ENCODE peak calls at places on chromosomes 13 and 19, in seven cellular contexts. One of them, this sample, is unnamed.

GRCh38 chr13:113729329-113730019 is 29.6 kb upstream of the TMEM255B start:
- DNase-seq in neuronal stem cell: no peak
- DNase-seq in mesendoderm: no peak
- DNase-seq in H9: no peak
- DNase-seq in H1: no peak
- DNase-seq in trophoblast cell: no peak
- DNase-seq in mesenchymal stem cell: no peak
- DNase-seq in this sample: no peak

GRCh38 chr19:3508771-3509535 is 2.8 kb downstream of the FZR1 start:
- DNase-seq in neuronal stem cell: no peak
- DNase-seq in mesenchymal stem cell: no peak
- DNase-seq in H9: no peak
- DNase-seq in mesendoderm: no peak
- DNase-seq in H1: no peak
- DNase-seq in trophoblast cell: no peak
- DNase-seq in this sample: peak; percentile 30

GRCh38 chr13:109156181-109156935 is 526.9 kb downstream of the MYO16 start:
- DNase-seq in trophoblast cell: peak; percentile 93
- DNase-seq in neuronal stem cell: no peak
- DNase-seq in H9: no peak
- DNase-seq in mesenchymal stem cell: peak; percentile 85
- DNase-seq in mesendoderm: peak; percentile 55
- DNase-seq in H1: no peak
- DNase-seq in this sample: peak; percentile 86

GRCh38 chr13:26784704-26785639 is 24.4 kb upstream of the GPR12 start:
- DNase-seq in trophoblast cell: no peak
- DNase-seq in mesendoderm: peak; percentile 16
- DNase-seq in H9: peak; percentile 62
- DNase-seq in mesenchymal stem cell: no peak
- DNase-seq in neuronal stem cell: no peak
- DNase-seq in H1: peak; percentile 68
- DNase-seq in this sample: no peak

GRCh38 chr13:90447735-90448103 is 899.8 kb upstream of the MIR17HG start:
- DNase-seq in neuronal stem cell: no peak
- DNase-seq in H9: no peak
- DNase-seq in H1: no peak
- DNase-seq in trophoblast cell: peak; percentile 54
- DNase-seq in mesendoderm: peak; percentile 91
- DNase-seq in mesenchymal stem cell: peak; percentile 52
- DNase-seq in this sample: peak; percentile 63

GRCh38 chr19:45468803-45469131 is 971 bp downstream of the FOSB start:
- DNase-seq in H1: no peak
- DNase-seq in trophoblast cell: no peak
- DNase-seq in H9: no peak
- DNase-seq in mesendoderm: no peak
- DNase-seq in neuronal stem cell: no peak
- DNase-seq in mesenchymal stem cell: no peak
- DNase-seq in this sample: no peak

GRCh38 chr19:12868540-12869112 is 12.6 kb downstream of the DNASE2 start:
- DNase-seq in trophoblast cell: no peak
- DNase-seq in H1: peak; percentile 76
- DNase-seq in H9: peak; percentile 71
- DNase-seq in neuronal stem cell: no peak
- DNase-seq in mesendoderm: peak; percentile 69
- DNase-seq in mesenchymal stem cell: no peak
- DNase-seq in this sample: no peak

GRCh38 chr19:8367327-8368001 is 3.5 kb downstream of the ANGPTL4 start:
- DNase-seq in H9: peak; percentile 86
- DNase-seq in mesendoderm: peak; percentile 85
- DNase-seq in H1: peak; percentile 61
- DNase-seq in trophoblast cell: peak; percentile 98
- DNase-seq in neuronal stem cell: peak; percentile 33
- DNase-seq in mesenchymal stem cell: peak; percentile 99
- DNase-seq in this sample: peak; percentile 98

GRCh38 chr13:71087432-71087831 is 779.6 kb downstream of the DACH1 start:
- DNase-seq in H1: no peak
- DNase-seq in mesendoderm: no peak
- DNase-seq in trophoblast cell: no peak
- DNase-seq in H9: no peak
- DNase-seq in mesenchymal stem cell: no peak
- DNase-seq in neuronal stem cell: no peak
- DNase-seq in this sample: no peak

GRCh38 chr13:30864352-30865130 is 41.5 kb upstream of the MEDAG start:
- DNase-seq in neuronal stem cell: no peak
- DNase-seq in mesenchymal stem cell: peak; percentile 92
- DNase-seq in trophoblast cell: peak; percentile 71
- DNase-seq in mesendoderm: peak; percentile 78
- DNase-seq in H9: no peak
- DNase-seq in H1: no peak
- DNase-seq in this sample: peak; percentile 98

GRCh38 chr13:29362849-29363604 is 232.5 kb downstream of the SLC7A1 start:
- DNase-seq in trophoblast cell: peak; percentile 75
- DNase-seq in H9: peak; percentile 81
- DNase-seq in neuronal stem cell: peak; percentile 51
- DNase-seq in mesendoderm: peak; percentile 86
- DNase-seq in H1: peak; percentile 62
- DNase-seq in mesenchymal stem cell: peak; percentile 60
- DNase-seq in this sample: peak; percentile 44

GRCh38 chr19:19457691-19458090 is 52.2 kb downstream of the GATAD2A start:
- DNase-seq in mesenchymal stem cell: no peak
- DNase-seq in mesendoderm: no peak
- DNase-seq in H1: no peak
- DNase-seq in trophoblast cell: peak; percentile 12
- DNase-seq in H9: no peak
- DNase-seq in neuronal stem cell: no peak
- DNase-seq in this sample: no peak

GRCh38 chr19:17915940-17916593 is 16.7 kb upstream of the CCDC124 start:
- DNase-seq in H1: no peak
- DNase-seq in neuronal stem cell: no peak
- DNase-seq in mesenchymal stem cell: no peak
- DNase-seq in trophoblast cell: peak; percentile 96
- DNase-seq in H9: no peak
- DNase-seq in mesendoderm: no peak
- DNase-seq in this sample: no peak

GRCh38 chr19:55459950-55460657 is 1.3 kb downstream of the ISOC2 start:
- DNase-seq in H9: no peak
- DNase-seq in neuronal stem cell: no peak
- DNase-seq in mesenchymal stem cell: peak; percentile 73
- DNase-seq in trophoblast cell: peak; percentile 56
- DNase-seq in H1: no peak
- DNase-seq in mesendoderm: no peak
- DNase-seq in this sample: peak; percentile 31

GRCh38 chr19:6568010-6568411 is 22.9 kb downstream of the CD70 start:
- DNase-seq in mesenchymal stem cell: no peak
- DNase-seq in H1: no peak
- DNase-seq in H9: no peak
- DNase-seq in trophoblast cell: peak; percentile 92
- DNase-seq in neuronal stem cell: no peak
- DNase-seq in mesendoderm: no peak
- DNase-seq in this sample: no peak

GRCh38 chr13:46183018-46183940 is 1.3 kb upstream of the LCP1 start:
- DNase-seq in H9: no peak
- DNase-seq in H1: no peak
- DNase-seq in neuronal stem cell: no peak
- DNase-seq in trophoblast cell: no peak
- DNase-seq in mesenchymal stem cell: no peak
- DNase-seq in mesendoderm: no peak
- DNase-seq in this sample: no peak

GRCh38 chr13:37651891-37652290 is 53.3 kb upstream of the POSTN start:
- DNase-seq in mesendoderm: no peak
- DNase-seq in neuronal stem cell: no peak
- DNase-seq in H9: no peak
- DNase-seq in H1: no peak
- DNase-seq in trophoblast cell: no peak
- DNase-seq in mesenchymal stem cell: no peak
- DNase-seq in this sample: no peak

GRCh38 chr19:10852098-10852800 is 4.0 kb downstream of the C19orf38 start:
- DNase-seq in H9: no peak
- DNase-seq in mesenchymal stem cell: peak; percentile 67
- DNase-seq in H1: no peak
- DNase-seq in mesendoderm: peak; percentile 79
- DNase-seq in neuronal stem cell: no peak
- DNase-seq in trophoblast cell: peak; percentile 81
- DNase-seq in this sample: peak; percentile 75

GRCh38 chr13:37869756-37870488 is at the start of gene TRPC4:
- DNase-seq in neuronal stem cell: peak; percentile 61
- DNase-seq in mesendoderm: peak; percentile 91
- DNase-seq in trophoblast cell: peak; percentile 39
- DNase-seq in mesenchymal stem cell: peak; percentile 80
- DNase-seq in H1: peak; percentile 78
- DNase-seq in H9: peak; percentile 84
- DNase-seq in this sample: peak; percentile 59

GRCh38 chr13:30985637-30986205 is 53.3 kb downstream of the TEX26 start:
- DNase-seq in mesendoderm: peak; percentile 67
- DNase-seq in mesenchymal stem cell: peak; percentile 77
- DNase-seq in H9: no peak
- DNase-seq in neuronal stem cell: no peak
- DNase-seq in H1: no peak
- DNase-seq in trophoblast cell: no peak
- DNase-seq in this sample: peak; percentile 79

GRCh38 chr13:57408312-57408711 is 223.2 kb upstream of the PCDH17 start:
- DNase-seq in H1: no peak
- DNase-seq in mesendoderm: no peak
- DNase-seq in mesenchymal stem cell: no peak
- DNase-seq in neuronal stem cell: no peak
- DNase-seq in trophoblast cell: no peak
- DNase-seq in H9: no peak
- DNase-seq in this sample: no peak

GRCh38 chr19:46601318-46602224 is at the start of gene CALM3:
- DNase-seq in H1: no peak
- DNase-seq in mesendoderm: no peak
- DNase-seq in H9: no peak
- DNase-seq in trophoblast cell: no peak
- DNase-seq in mesenchymal stem cell: no peak
- DNase-seq in neuronal stem cell: no peak
- DNase-seq in this sample: no peak

GRCh38 chr19:39334444-39334976 is 1.3 kb downstream of the GMFG start:
- DNase-seq in neuronal stem cell: no peak
- DNase-seq in H1: no peak
- DNase-seq in trophoblast cell: no peak
- DNase-seq in H9: no peak
- DNase-seq in mesendoderm: no peak
- DNase-seq in mesenchymal stem cell: no peak
- DNase-seq in this sample: no peak

DNA sequence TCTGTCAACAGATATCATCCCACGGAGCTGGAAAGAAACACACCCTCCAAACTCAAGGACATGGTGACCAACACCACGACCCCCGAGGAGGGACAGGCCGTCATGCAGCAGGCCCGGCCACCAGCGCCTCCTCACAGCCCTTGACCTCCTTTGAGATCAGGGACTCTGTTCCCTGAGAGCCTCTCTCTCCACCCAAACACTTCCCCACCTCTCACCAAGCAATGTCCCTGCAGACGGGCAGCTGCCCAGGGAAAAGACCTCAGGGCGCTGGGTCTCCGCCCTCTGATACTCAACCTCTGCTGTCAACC is 10.0 kb downstream of the SCGB2B2 start:
- DNase-seq in H1: no peak
- DNase-seq in trophoblast cell: no peak
- DNase-seq in mesendoderm: no peak
- DNase-seq in H9: no peak
- DNase-seq in neuronal stem cell: no peak
- DNase-seq in mesenchymal stem cell: no peak
- DNase-seq in this sample: no peak
- H3K4me2 ChIP-seq in H1: no peak overlapping the region
- H3K4me2 ChIP-seq in trophoblast cell: no peak overlapping the region
- H3K4me2 ChIP-seq in mesendoderm: no peak overlapping the region
- H3K4me2 ChIP-seq in H9: no peak overlapping the region
- H3K4me2 ChIP-seq in neuronal stem cell: no peak overlapping the region
- H3K4me2 ChIP-seq in mesenchymal stem cell: no peak overlapping the region
- H3K4me2 ChIP-seq in this sample: no peak overlapping the region

GRCh38 chr13:20175406-20175794 is 14.5 kb upstream of the GJA3 start:
- DNase-seq in H1: no peak
- DNase-seq in H9: no peak
- DNase-seq in neuronal stem cell: no peak
- DNase-seq in trophoblast cell: no peak
- DNase-seq in mesendoderm: no peak
- DNase-seq in mesenchymal stem cell: no peak
- DNase-seq in this sample: no peak

GRCh38 chr13:20171364-20171763 is 10.5 kb upstream of the GJA3 start:
- DNase-seq in H9: no peak
- DNase-seq in trophoblast cell: no peak
- DNase-seq in mesendoderm: no peak
- DNase-seq in neuronal stem cell: no peak
- DNase-seq in mesenchymal stem cell: no peak
- DNase-seq in H1: no peak
- DNase-seq in this sample: no peak

GRCh38 chr13:20174656-20175405 is 14.0 kb upstream of the GJA3 start:
- DNase-seq in neuronal stem cell: no peak
- DNase-seq in H1: no peak
- DNase-seq in H9: peak; percentile 54
- DNase-seq in mesenchymal stem cell: peak; percentile 91
- DNase-seq in mesendoderm: peak; percentile 76
- DNase-seq in trophoblast cell: peak; percentile 97
- DNase-seq in this sample: peak; percentile 99

GRCh38 chr13:20170931-20171330 is 10.1 kb upstream of the GJA3 start:
- DNase-seq in trophoblast cell: no peak
- DNase-seq in neuronal stem cell: no peak
- DNase-seq in mesenchymal stem cell: no peak
- DNase-seq in mesendoderm: no peak
- DNase-seq in H9: no peak
- DNase-seq in H1: no peak
- DNase-seq in this sample: no peak

GRCh38 chr13:20173121-20173746 is 12.4 kb upstream of the GJA3 start:
- DNase-seq in H9: no peak
- DNase-seq in mesenchymal stem cell: no peak
- DNase-seq in neuronal stem cell: no peak
- DNase-seq in trophoblast cell: no peak
- DNase-seq in mesendoderm: no peak
- DNase-seq in H1: no peak
- DNase-seq in this sample: peak; percentile 34
- H3K18ac ChIP-seq in H9: no peak overlapping the region
- H3K18ac ChIP-seq in mesenchymal stem cell: no peak overlapping the region
- H3K18ac ChIP-seq in neuronal stem cell: peak overlapping the region; percentile 63
- H3K18ac ChIP-seq in trophoblast cell: no peak overlapping the region
- H3K18ac ChIP-seq in mesendoderm: no peak overlapping the region
- H3K18ac ChIP-seq in H1: no peak overlapping the region
- H3K18ac ChIP-seq in this sample: no peak overlapping the region

GRCh38 chr19:33436360-33437345 is 63.1 kb downstream of the CEBPG start:
- DNase-seq in neuronal stem cell: no peak
- DNase-seq in trophoblast cell: no peak
- DNase-seq in H1: no peak
- DNase-seq in mesendoderm: no peak
- DNase-seq in mesenchymal stem cell: no peak
- DNase-seq in H9: no peak
- DNase-seq in this sample: no peak
- H3K4me1 ChIP-seq in neuronal stem cell: peaks cover 7% of the 10 kb centered on the region
- H3K4me1 ChIP-seq in trophoblast cell: peaks cover 3% of the 10 kb centered on the region
- H3K4me1 ChIP-seq in H1: peaks cover 1% of the 10 kb centered on the region
- H3K4me1 ChIP-seq in mesendoderm: no peaks in the 10 kb centered on the region
- H3K4me1 ChIP-seq in mesenchymal stem cell: peaks cover 26% of the 10 kb centered on the region
- H3K4me1 ChIP-seq in H9: no peaks in the 10 kb centered on the region
- H3K4me1 ChIP-seq in this sample: peaks cover 6% of the 10 kb centered on the region

DNA sequence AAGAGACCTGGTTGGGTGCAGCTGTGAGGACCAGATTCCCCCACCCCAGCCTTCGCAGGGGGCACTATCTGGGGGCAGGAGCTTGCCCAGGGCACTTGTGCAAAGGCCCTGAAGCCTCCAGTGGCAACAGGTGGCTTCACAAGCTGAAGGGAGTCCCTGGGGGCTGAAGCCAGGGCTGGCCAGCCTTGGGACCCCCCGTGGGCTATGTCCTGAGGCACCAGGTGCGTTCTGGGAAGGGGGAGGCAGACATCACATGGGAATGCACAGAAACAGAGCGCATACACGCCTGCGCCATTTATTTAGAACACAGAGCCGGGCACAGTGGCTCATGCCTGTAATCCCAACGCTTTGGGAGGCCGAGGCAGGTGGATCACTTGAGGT is 1.8 kb upstream of the ATP8B3 start:
- DNase-seq in mesendoderm: no peak
- DNase-seq in trophoblast cell: no peak
- DNase-seq in mesenchymal stem cell: no peak
- DNase-seq in H9: no peak
- DNase-seq in H1: no peak
- DNase-seq in neuronal stem cell: no peak
- DNase-seq in this sample: no peak
- H3K4me2 ChIP-seq in mesendoderm: no peak overlapping the region
- H3K4me2 ChIP-seq in trophoblast cell: no peak overlapping the region
- H3K4me2 ChIP-seq in mesenchymal stem cell: no peak overlapping the region
- H3K4me2 ChIP-seq in H9: no peak overlapping the region
- H3K4me2 ChIP-seq in H1: no peak overlapping the region
- H3K4me2 ChIP-seq in neuronal stem cell: no peak overlapping the region
- H3K4me2 ChIP-seq in this sample: no peak overlapping the region

This sample was measured in IMR-90.